ENCODE peak calls at places on chromosomes 11 and 22, in ten cellular contexts. One of them, this sample, is unnamed.

GRCh38 chr11:112247198-112247597 is 13.5 kb downstream of the PLET1 start:
- DNase-seq in IMR-90: peak
- DNase-seq in body of pancreas: no peak
- DNase-seq in suprapubic skin: no peak
- DNase-seq in heart left ventricle: no peak
- DNase-seq in sigmoid colon: no peak
- DNase-seq in tibial nerve: no peak
- DNase-seq in Peyer's patch: no peak
- DNase-seq in gastrocnemius medialis: no peak
- DNase-seq in ovary: no peak
- DNase-seq in this sample: no peak

GRCh38 chr11:6586434-6587359 is 16.7 kb downstream of the RRP8 start:
- DNase-seq in Peyer's patch: no peak
- DNase-seq in body of pancreas: no peak
- DNase-seq in gastrocnemius medialis: no peak
- DNase-seq in suprapubic skin: no peak
- DNase-seq in tibial nerve: no peak
- DNase-seq in heart left ventricle: no peak
- DNase-seq in ovary: no peak
- DNase-seq in IMR-90: no peak
- DNase-seq in sigmoid colon: peak
- DNase-seq in this sample: no peak

GRCh38 chr11:45336136-45336535 is 50.0 kb upstream of the SYT13 start:
- DNase-seq in Peyer's patch: no peak
- DNase-seq in sigmoid colon: no peak
- DNase-seq in ovary: no peak
- DNase-seq in heart left ventricle: no peak
- DNase-seq in body of pancreas: no peak
- DNase-seq in gastrocnemius medialis: no peak
- DNase-seq in suprapubic skin: no peak
- DNase-seq in IMR-90: no peak
- DNase-seq in tibial nerve: no peak
- DNase-seq in this sample: no peak

GRCh38 chr11:14248577-14248976 is 110.4 kb downstream of the RRAS2 start:
- DNase-seq in sigmoid colon: no peak
- DNase-seq in heart left ventricle: no peak
- DNase-seq in body of pancreas: no peak
- DNase-seq in ovary: no peak
- DNase-seq in IMR-90: no peak
- DNase-seq in tibial nerve: peak
- DNase-seq in suprapubic skin: no peak
- DNase-seq in Peyer's patch: peak
- DNase-seq in gastrocnemius medialis: no peak
- DNase-seq in this sample: no peak

GRCh38 chr11:67117667-67118058 is 1.4 kb upstream of the KDM2A start:
- DNase-seq in body of pancreas: peak
- DNase-seq in Peyer's patch: peak
- DNase-seq in tibial nerve: no peak
- DNase-seq in sigmoid colon: peak
- DNase-seq in ovary: peak
- DNase-seq in heart left ventricle: peak
- DNase-seq in IMR-90: no peak
- DNase-seq in suprapubic skin: no peak
- DNase-seq in gastrocnemius medialis: peak
- DNase-seq in this sample: no peak

GRCh38 chr22:42344391-42344861 is 74.0 kb upstream of the TCF20 start:
- DNase-seq in Peyer's patch: no peak
- DNase-seq in tibial nerve: no peak
- DNase-seq in sigmoid colon: peak
- DNase-seq in ovary: peak
- DNase-seq in gastrocnemius medialis: no peak
- DNase-seq in IMR-90: no peak
- DNase-seq in suprapubic skin: no peak
- DNase-seq in body of pancreas: no peak
- DNase-seq in heart left ventricle: peak
- DNase-seq in this sample: no peak

GRCh38 chr11:66509131-66509561 is 1.3 kb upstream of the BBS1 start:
- DNase-seq in sigmoid colon: no peak
- DNase-seq in suprapubic skin: no peak
- DNase-seq in body of pancreas: no peak
- DNase-seq in tibial nerve: no peak
- DNase-seq in heart left ventricle: no peak
- DNase-seq in ovary: no peak
- DNase-seq in gastrocnemius medialis: no peak
- DNase-seq in IMR-90: no peak
- DNase-seq in Peyer's patch: no peak
- DNase-seq in this sample: peak

GRCh38 chr11:122137081-122137793 is 21.2 kb upstream of the BLID start:
- DNase-seq in suprapubic skin: no peak
- DNase-seq in Peyer's patch: no peak
- DNase-seq in ovary: no peak
- DNase-seq in gastrocnemius medialis: no peak
- DNase-seq in IMR-90: peak
- DNase-seq in sigmoid colon: no peak
- DNase-seq in tibial nerve: no peak
- DNase-seq in body of pancreas: no peak
- DNase-seq in heart left ventricle: no peak
- DNase-seq in this sample: peak

GRCh38 chr22:31287818-31288495 is 4.3 kb downstream of the PIK3IP1 start:
- DNase-seq in heart left ventricle: no peak
- DNase-seq in Peyer's patch: no peak
- DNase-seq in gastrocnemius medialis: no peak
- DNase-seq in IMR-90: no peak
- DNase-seq in ovary: no peak
- DNase-seq in suprapubic skin: no peak
- DNase-seq in sigmoid colon: peak
- DNase-seq in body of pancreas: no peak
- DNase-seq in tibial nerve: no peak
- DNase-seq in this sample: no peak

DNA sequence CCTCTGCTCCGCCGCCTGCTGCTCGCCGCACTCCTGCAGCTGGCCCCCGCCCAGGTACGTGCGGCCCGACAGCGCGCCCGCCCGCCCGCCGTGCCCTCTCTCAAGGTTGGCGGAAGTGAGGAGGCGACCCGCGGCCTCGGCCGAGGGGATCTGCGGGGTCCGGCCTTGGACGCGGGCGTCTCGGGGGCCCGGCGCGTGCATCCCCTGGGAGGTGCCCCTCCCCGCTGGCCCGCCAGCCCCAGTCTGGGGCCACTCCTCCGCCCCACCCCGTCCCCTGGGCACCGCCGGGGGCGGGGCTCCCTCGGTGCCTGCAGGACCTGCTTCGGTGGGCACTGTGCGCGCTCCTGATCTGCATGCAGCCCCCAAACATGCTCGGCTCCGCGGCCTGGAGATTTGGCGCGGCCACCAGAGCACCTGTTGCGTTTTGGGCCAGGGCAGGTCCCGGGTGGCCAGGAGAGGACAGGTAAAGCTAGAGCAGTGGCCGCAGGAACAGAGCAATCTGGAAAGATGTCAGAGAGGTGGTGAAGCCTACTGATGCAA is 526 bp downstream of the VEGFB start:
- DNase-seq in Peyer's patch: peak
- DNase-seq in tibial nerve: no peak
- DNase-seq in IMR-90: no peak
- DNase-seq in suprapubic skin: no peak
- DNase-seq in gastrocnemius medialis: peak
- DNase-seq in body of pancreas: peak
- DNase-seq in sigmoid colon: no peak
- DNase-seq in ovary: peak
- DNase-seq in heart left ventricle: no peak
- DNase-seq in this sample: peak
- TF ChIP-seq POLR2A in Peyer's patch: no peak
- TF ChIP-seq POLR2A in tibial nerve: no peak
- TF ChIP-seq POLR2A in IMR-90: no peak
- TF ChIP-seq POLR2A in suprapubic skin: no peak
- TF ChIP-seq POLR2A in gastrocnemius medialis: peak
- TF ChIP-seq POLR2A in body of pancreas: peak
- TF ChIP-seq POLR2A in sigmoid colon: no peak
- TF ChIP-seq POLR2A in ovary: no peak
- TF ChIP-seq POLR2A in heart left ventricle: no peak
- TF ChIP-seq POLR2A in this sample: no peak

DNA sequence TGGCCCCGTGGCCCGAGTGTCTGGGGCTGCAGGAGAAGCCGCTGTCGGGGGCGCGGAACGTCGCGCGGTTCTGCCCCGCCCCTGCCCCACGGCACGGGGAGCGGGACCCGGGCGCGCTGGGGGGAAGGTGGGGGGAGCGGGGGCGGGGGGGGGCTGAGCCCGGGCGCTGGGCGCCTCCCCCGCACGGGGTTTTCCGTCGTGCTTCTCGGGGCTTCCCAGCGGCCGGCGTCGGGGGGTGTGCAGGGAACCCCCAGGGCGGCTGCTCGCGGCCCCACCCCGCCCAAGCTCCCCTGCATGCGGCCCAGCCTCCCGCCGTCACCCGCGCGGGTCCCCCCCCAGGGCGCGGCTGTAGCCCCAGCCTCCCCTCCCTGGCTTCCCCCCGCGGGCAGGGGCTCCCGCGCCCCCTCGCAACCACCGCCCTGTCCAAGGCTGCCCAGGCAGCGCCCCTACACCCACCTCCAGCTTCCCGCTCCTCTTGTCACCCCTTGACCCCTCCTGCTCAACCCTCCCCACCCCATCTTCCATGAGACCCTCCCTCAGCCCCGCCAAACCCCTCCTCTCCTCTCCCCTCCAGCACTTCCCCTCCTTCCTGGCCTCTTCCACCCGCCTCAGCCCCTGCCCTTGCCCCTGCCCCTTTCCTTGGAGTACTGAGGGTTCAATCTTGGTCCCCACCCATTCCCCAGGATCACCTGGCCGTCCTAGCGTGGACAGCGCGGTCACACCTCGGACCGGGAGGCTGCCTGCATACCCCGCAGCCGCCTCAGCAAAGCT is 1.7 kb downstream of the IL17REL start:
- DNase-seq in IMR-90: no peak
- DNase-seq in ovary: no peak
- DNase-seq in sigmoid colon: peak
- DNase-seq in heart left ventricle: no peak
- DNase-seq in suprapubic skin: no peak
- DNase-seq in tibial nerve: no peak
- DNase-seq in Peyer's patch: peak
- DNase-seq in gastrocnemius medialis: no peak
- DNase-seq in body of pancreas: no peak
- DNase-seq in this sample: no peak
- TF ChIP-seq POLR2A in IMR-90: no peak
- TF ChIP-seq POLR2A in ovary: no peak
- TF ChIP-seq POLR2A in sigmoid colon: no peak
- TF ChIP-seq POLR2A in heart left ventricle: no peak
- TF ChIP-seq POLR2A in suprapubic skin: no peak
- TF ChIP-seq POLR2A in tibial nerve: no peak
- TF ChIP-seq POLR2A in Peyer's patch: no peak
- TF ChIP-seq POLR2A in gastrocnemius medialis: no peak
- TF ChIP-seq POLR2A in body of pancreas: no peak
- TF ChIP-seq POLR2A in this sample: no peak

GRCh38 chr22:49966716-49967332 is 6.3 kb downstream of the PIM3 start:
- DNase-seq in tibial nerve: peak
- DNase-seq in IMR-90: no peak
- DNase-seq in Peyer's patch: peak
- DNase-seq in body of pancreas: peak
- DNase-seq in gastrocnemius medialis: peak
- DNase-seq in sigmoid colon: peak
- DNase-seq in ovary: peak
- DNase-seq in heart left ventricle: peak
- DNase-seq in suprapubic skin: peak
- DNase-seq in this sample: no peak

GRCh38 chr22:49964493-49965290 is 4.1 kb downstream of the PIM3 start:
- DNase-seq in suprapubic skin: peak
- DNase-seq in body of pancreas: peak
- DNase-seq in gastrocnemius medialis: peak
- DNase-seq in IMR-90: no peak
- DNase-seq in ovary: peak
- DNase-seq in heart left ventricle: peak
- DNase-seq in tibial nerve: no peak
- DNase-seq in Peyer's patch: peak
- DNase-seq in sigmoid colon: peak
- DNase-seq in this sample: no peak

GRCh38 chr22:49964136-49964492 is 3.5 kb downstream of the PIM3 start:
- DNase-seq in heart left ventricle: no peak
- DNase-seq in IMR-90: no peak
- DNase-seq in suprapubic skin: no peak
- DNase-seq in gastrocnemius medialis: peak
- DNase-seq in sigmoid colon: peak
- DNase-seq in ovary: peak
- DNase-seq in Peyer's patch: peak
- DNase-seq in tibial nerve: no peak
- DNase-seq in body of pancreas: peak
- DNase-seq in this sample: no peak

GRCh38 chr22:49966041-49966715 is 5.6 kb downstream of the PIM3 start:
- DNase-seq in ovary: peak
- DNase-seq in IMR-90: no peak
- DNase-seq in heart left ventricle: peak
- DNase-seq in sigmoid colon: peak
- DNase-seq in body of pancreas: peak
- DNase-seq in tibial nerve: no peak
- DNase-seq in Peyer's patch: peak
- DNase-seq in gastrocnemius medialis: peak
- DNase-seq in suprapubic skin: peak
- DNase-seq in this sample: no peak

DNA sequence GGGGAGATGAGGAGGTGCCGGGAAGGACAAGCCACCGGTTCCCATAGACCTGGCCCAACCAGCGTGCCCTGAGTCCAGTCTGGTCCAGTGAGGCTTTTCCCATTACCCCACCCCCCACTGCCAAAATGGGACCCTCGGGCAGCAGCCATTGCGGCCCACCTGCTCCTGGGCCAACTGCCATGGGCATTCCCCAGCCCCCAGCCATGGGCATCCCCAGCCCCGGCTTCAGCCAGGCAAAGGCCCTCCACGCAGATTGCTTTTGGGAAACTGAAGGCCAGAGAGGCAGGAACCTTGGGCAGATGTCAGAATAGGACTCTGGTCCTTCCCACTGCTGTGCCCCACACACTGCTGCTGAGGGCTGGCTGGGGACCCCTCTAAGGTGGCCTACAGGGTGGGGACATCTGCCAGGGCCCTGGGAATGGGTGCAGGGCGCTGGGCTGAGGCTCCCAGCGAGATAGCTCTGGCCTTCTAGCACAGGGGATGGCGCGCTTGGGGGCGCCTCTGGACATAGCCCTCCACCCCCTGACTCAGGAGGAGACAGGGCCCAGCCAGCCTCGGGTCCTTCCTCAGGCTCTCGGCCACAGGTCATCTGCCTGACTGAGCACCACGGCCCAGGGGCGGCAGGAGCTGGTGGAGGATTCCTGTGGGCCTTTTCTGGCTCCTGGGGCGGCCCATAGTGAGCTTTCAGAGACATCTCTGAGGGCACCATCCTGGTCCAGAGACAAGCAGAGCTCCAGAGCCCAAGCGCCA is 4.9 kb downstream of the PIM3 start:
- DNase-seq in gastrocnemius medialis: peak
- DNase-seq in sigmoid colon: peak
- DNase-seq in ovary: peak
- DNase-seq in body of pancreas: peak
- DNase-seq in IMR-90: no peak
- DNase-seq in suprapubic skin: peak
- DNase-seq in Peyer's patch: peak
- DNase-seq in tibial nerve: no peak
- DNase-seq in heart left ventricle: peak
- DNase-seq in this sample: no peak
- TF ChIP-seq POLR2A in gastrocnemius medialis: no peak
- TF ChIP-seq POLR2A in sigmoid colon: no peak
- TF ChIP-seq POLR2A in ovary: no peak
- TF ChIP-seq POLR2A in body of pancreas: no peak
- TF ChIP-seq POLR2A in IMR-90: no peak
- TF ChIP-seq POLR2A in suprapubic skin: no peak
- TF ChIP-seq POLR2A in Peyer's patch: no peak
- TF ChIP-seq POLR2A in tibial nerve: no peak
- TF ChIP-seq POLR2A in heart left ventricle: no peak
- TF ChIP-seq POLR2A in this sample: no peak

GRCh38 chr22:50702821-50703725 is 30.4 kb downstream of the SHANK3 start:
- DNase-seq in Peyer's patch: no peak
- DNase-seq in sigmoid colon: peak
- DNase-seq in ovary: no peak
- DNase-seq in tibial nerve: no peak
- DNase-seq in heart left ventricle: peak
- DNase-seq in gastrocnemius medialis: no peak
- DNase-seq in IMR-90: no peak
- DNase-seq in suprapubic skin: peak
- DNase-seq in body of pancreas: no peak
- DNase-seq in this sample: no peak
- TF ChIP-seq POLR2A in Peyer's patch: no peak
- TF ChIP-seq POLR2A in sigmoid colon: no peak
- TF ChIP-seq POLR2A in ovary: no peak
- TF ChIP-seq POLR2A in tibial nerve: no peak
- TF ChIP-seq POLR2A in heart left ventricle: no peak
- TF ChIP-seq POLR2A in gastrocnemius medialis: no peak
- TF ChIP-seq POLR2A in IMR-90: no peak
- TF ChIP-seq POLR2A in suprapubic skin: no peak
- TF ChIP-seq POLR2A in body of pancreas: no peak
- TF ChIP-seq POLR2A in this sample: no peak